ENCODE peak calls at places on chromosomes 1 and 21, in four cellular contexts. F is pancreas, Q is PC-3, D is mesendoderm. Z is an unnamed sample. For H3K4me1, the result is how much of the 10 kb centered on the place peaks cover.

GRCh38 chr1:85822696-85823095 is 114.5 kb upstream of the ZNHIT6 start:
- DNase-seq in D (no peak), F (no peak), Q (peak), Z (no peak)

GRCh38 chr1:46394872-46395465 is 852 bp downstream of the FAAH start:
- DNase-seq in F (no peak), Q (no peak), D (no peak), Z (peak)

GRCh38 chr1:244442850-244443249 is 8.9 kb downstream of the ADSS2 start:
- DNase-seq in Q (no peak), F (no peak), D (no peak), Z (no peak)

GRCh38 chr1:33721416-33721815 is 142.5 kb upstream of the HMGB4 start:
- DNase-seq in D (no peak), F (no peak), Q (no peak), Z (no peak)

GRCh38 chr1:58975888-58976287 is 192.0 kb upstream of the JUN start:
- DNase-seq in Q (no peak), F (no peak), D (no peak), Z (no peak)

GRCh38 chr1:90502696-90503095 is 214.4 kb downstream of the BARHL2 start:
- DNase-seq in F (no peak), Q (no peak), D (peak), Z (no peak)

GRCh38 chr1:1315435-1315901 is 7.1 kb downstream of the PUSL1 start:
- DNase-seq in Q (no peak), D (peak), F (no peak), Z (no peak)

GRCh38 chr1:50917128-50917795 is 42.8 kb downstream of the FAF1 start:
- DNase-seq in F (no peak), D (no peak), Q (no peak), Z (no peak)

GRCh38 chr1:20071416-20071815 is 1.4 kb downstream of the PLA2G5 start:
- DNase-seq in D (no peak), F (no peak), Q (no peak), Z (no peak)

GRCh38 chr1:1359316-1359667 is 937 bp upstream of the MXRA8 start:
- DNase-seq in F (no peak), D (no peak), Q (no peak), Z (peak)

GRCh38 chr1:8073116-8073855 is 47.2 kb upstream of the ERRFI1 start:
- DNase-seq in Q (no peak), F (no peak), D (no peak), Z (no peak)

GRCh38 chr1:167200272-167200671 is 20.4 kb upstream of the POU2F1 start:
- DNase-seq in D (no peak), F (no peak), Q (no peak), Z (no peak)

GRCh38 chr1:220690140-220691038 is at the start of gene C1orf115:
- DNase-seq in F (peak), D (peak), Q (peak), Z (peak)

GRCh38 chr1:20233394-20233793 is 47.1 kb upstream of the PLA2G2C start:
- DNase-seq in D (peak), F (no peak), Q (peak), Z (no peak)

GRCh38 chr1:67645495-67646144 is 39.4 kb upstream of the GADD45A start:
- DNase-seq in Q (peak), F (peak), D (no peak), Z (peak)

GRCh38 chr1:107057197-107058133 is 991 bp downstream of the PRMT6 start:
- DNase-seq in F (peak), D (peak), Q (peak), Z (peak)

GRCh38 chr21:17796037-17796403 is 23.1 kb downstream of the C21orf91 start:
- DNase-seq in D (no peak), F (no peak), Q (no peak), Z (no peak)

GRCh38 chr21:17795084-17796036 is 23.8 kb downstream of the C21orf91 start:
- DNase-seq in D (no peak), Q (no peak), F (no peak), Z (no peak)

GRCh38 chr21:17793675-17794123 is 25.5 kb downstream of the C21orf91 start:
- DNase-seq in F (no peak), Q (no peak), D (no peak), Z (no peak)

GRCh38 chr21:17794631-17795030 is 24.5 kb downstream of the C21orf91 start:
- DNase-seq in Q (no peak), F (no peak), D (no peak), Z (no peak)

GRCh38 chr21:17793271-17793670 is 25.9 kb downstream of the C21orf91 start:
- DNase-seq in Q (no peak), F (no peak), D (no peak), Z (no peak)
- H3K4me3 ChIP-seq in Q (no peak), F (no peak), D (no peak), Z (peak)

GRCh38 chr1:204456826-204457361 is 37.7 kb downstream of the PIK3C2B start:
- DNase-seq in D (no peak), Q (no peak), F (no peak), Z (peak)
- H3K4me1 ChIP-seq in D (under half), Q (under half), F (under half), Z (under half)

GRCh38 chr1:83701396-83701795 is 297.5 kb downstream of the TTLL7 start:
- DNase-seq in F (no peak), D (no peak), Q (no peak), Z (no peak)
- H3K4me3 ChIP-seq in F (no peak), D (no peak), Q (no peak), Z (no peak)

GRCh38 chr1:206705187-206705586 is 20.5 kb downstream of the MAPKAPK2 start:
- DNase-seq in Q (no peak), D (no peak), F (no peak), Z (peak)
- H3K4me1 ChIP-seq in Q (under half), D (under half), F (under half), Z (half or more)

GRCh38 chr1:25607123-25607522 is 9.5 kb upstream of the MAN1C1 start:
- DNase-seq in D (no peak), Q (no peak), F (no peak), Z (no peak)

GRCh38 chr1:25609921-25610320 is 6.7 kb upstream of the MAN1C1 start:
- DNase-seq in D (peak), Q (no peak), F (no peak), Z (no peak)

GRCh38 chr1:25611843-25612242 is 4.7 kb upstream of the MAN1C1 start:
- DNase-seq in D (no peak), Q (no peak), F (no peak), Z (no peak)

GRCh38 chr1:25610822-25611630 is 5.6 kb upstream of the MAN1C1 start:
- DNase-seq in Q (peak), F (no peak), D (no peak), Z (no peak)

DNA sequence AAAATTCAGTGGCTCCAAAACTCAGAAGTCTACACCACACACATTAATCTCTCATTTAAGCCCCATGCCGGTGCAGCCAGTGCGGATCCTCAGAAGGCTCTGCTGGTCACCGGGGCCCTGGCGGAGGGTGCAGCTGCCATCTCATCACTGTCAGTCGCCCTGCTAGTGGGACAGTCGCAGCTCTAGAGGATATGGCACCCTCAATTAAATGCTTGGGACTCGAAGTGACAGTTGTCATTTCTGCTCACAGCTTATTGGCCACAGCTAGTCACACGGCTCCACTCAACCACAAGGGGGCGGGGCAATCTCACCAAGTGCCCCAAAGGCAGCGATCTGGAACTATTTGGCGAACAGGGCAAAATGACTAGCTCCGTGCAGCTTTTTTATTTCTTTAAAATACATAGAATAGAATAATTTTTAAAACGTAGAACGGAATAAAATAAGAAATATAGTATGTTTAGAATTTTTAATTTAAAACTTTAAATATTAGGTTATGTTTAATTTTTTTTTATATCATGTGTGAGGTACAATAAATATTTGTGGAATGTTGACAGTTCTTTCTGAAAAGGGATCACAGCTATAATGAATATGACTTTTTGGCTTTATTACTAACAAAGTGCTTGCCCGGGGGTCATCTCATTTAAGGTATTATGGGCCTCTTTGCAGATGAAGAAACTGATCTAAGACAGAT is 8.0 kb upstream of the MAN1C1 start:
- DNase-seq in F (peak), D (peak), Q (peak), Z (peak)
- H3K4me3 ChIP-seq in F (no peak), D (no peak), Q (peak), Z (no peak)

GRCh38 chr1:101111461-101111860 is 85.9 kb upstream of the DPH5 start:
- DNase-seq in F (no peak), D (no peak), Q (no peak), Z (no peak)

GRCh38 chr1:101107496-101108115 is 82.0 kb upstream of the DPH5 start:
- DNase-seq in F (no peak), Q (peak), D (no peak), Z (no peak)

GRCh38 chr1:101109791-101110190 is 84.2 kb upstream of the DPH5 start:
- DNase-seq in Q (no peak), F (no peak), D (no peak), Z (no peak)

GRCh38 chr1:101105877-101106276 is 80.3 kb upstream of the DPH5 start:
- DNase-seq in D (no peak), Q (no peak), F (no peak), Z (no peak)

GRCh38 chr1:101108123-101108522 is 82.5 kb upstream of the DPH5 start:
- DNase-seq in D (no peak), Q (peak), F (peak), Z (no peak)
- H3K4me1 ChIP-seq in D (under half), Q (under half), F (under half), Z (under half)

GRCh38 chr1:42318601-42319000 is 16.4 kb downstream of the FOXJ3 start:
- DNase-seq in D (no peak), Q (no peak), F (no peak), Z (no peak)

GRCh38 chr1:42319871-42320484 is 15.1 kb downstream of the FOXJ3 start:
- DNase-seq in Q (no peak), D (no peak), F (no peak), Z (no peak)

GRCh38 chr1:42317308-42317707 is 17.7 kb downstream of the FOXJ3 start:
- DNase-seq in D (no peak), Q (no peak), F (no peak), Z (no peak)

GRCh38 chr1:42320689-42321088 is 14.3 kb downstream of the FOXJ3 start:
- DNase-seq in D (no peak), F (no peak), Q (no peak), Z (no peak)

GRCh38 chr1:42319128-42319851 is 15.7 kb downstream of the FOXJ3 start:
- DNase-seq in Q (no peak), D (no peak), F (no peak), Z (no peak)
- H3K4me3 ChIP-seq in Q (no peak), D (no peak), F (no peak), Z (no peak)

DNA sequence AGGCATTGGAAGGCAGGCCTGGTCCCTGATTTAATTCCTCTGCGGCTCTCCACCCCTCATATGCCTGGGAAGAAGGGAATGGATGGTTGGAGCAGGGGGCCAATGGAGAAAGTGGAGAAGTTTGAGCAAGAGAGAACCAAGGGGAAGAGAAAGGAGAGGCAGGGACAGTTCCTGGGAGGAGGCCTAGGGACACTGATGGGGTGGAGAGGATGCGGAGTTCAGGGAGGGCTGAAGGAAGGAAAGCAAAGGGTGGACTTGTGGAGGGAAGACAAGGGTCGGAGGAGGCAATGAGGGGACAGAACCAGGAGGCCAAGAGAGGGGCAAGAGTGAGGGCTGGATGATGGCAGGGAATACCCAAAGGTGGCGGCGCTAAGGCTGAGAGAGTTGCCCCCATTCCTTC is 7.1 kb downstream of the ZBTB7B start:
- DNase-seq in Q (no peak), D (no peak), F (no peak), Z (no peak)
- H3K4me1 ChIP-seq in Q (under half), D (under half), F (under half), Z (under half)

Z was measured in right cardiac atrium.